ENCODE peak calls at places on chromosomes 11 and 22, in six cellular contexts. One of them, this sample, is unnamed.

GRCh38 chr11:88398372-88399140 is 61.0 kb upstream of the CTSC start:
- DNase-seq in mammary epithelial cell: peak; percentile 94
- DNase-seq in A549: peak; percentile 39
- DNase-seq in NB4: no peak
- DNase-seq in GM06990: no peak
- DNase-seq in heart right ventricle: no peak
- DNase-seq in this sample: no peak

GRCh38 chr22:36853407-36854099 is 7.3 kb upstream of the NCF4 start:
- DNase-seq in mammary epithelial cell: no peak
- DNase-seq in A549: peak; percentile 61
- DNase-seq in NB4: peak; percentile 73
- DNase-seq in GM06990: peak; percentile 80
- DNase-seq in heart right ventricle: peak; percentile 83
- DNase-seq in this sample: peak; percentile 64

GRCh38 chr11:59891781-59892181 is 13.2 kb downstream of the OOSP3 start:
- DNase-seq in mammary epithelial cell: no peak
- DNase-seq in A549: no peak
- DNase-seq in NB4: peak; percentile 46
- DNase-seq in GM06990: no peak
- DNase-seq in heart right ventricle: peak; percentile 11
- DNase-seq in this sample: no peak

GRCh38 chr22:44672632-44673031 is 29.4 kb upstream of the PRR5 start:
- DNase-seq in mammary epithelial cell: no peak
- DNase-seq in A549: no peak
- DNase-seq in NB4: no peak
- DNase-seq in GM06990: no peak
- DNase-seq in heart right ventricle: no peak
- DNase-seq in this sample: no peak

GRCh38 chr22:27775087-27775697 is 26.4 kb downstream of the MN1 start:
- DNase-seq in mammary epithelial cell: no peak
- DNase-seq in A549: no peak
- DNase-seq in NB4: no peak
- DNase-seq in GM06990: no peak
- DNase-seq in heart right ventricle: no peak
- DNase-seq in this sample: no peak

GRCh38 chr11:103024086-103024485 is 67.9 kb downstream of the DCUN1D5 start:
- DNase-seq in mammary epithelial cell: no peak
- DNase-seq in A549: no peak
- DNase-seq in NB4: no peak
- DNase-seq in GM06990: no peak
- DNase-seq in heart right ventricle: no peak
- DNase-seq in this sample: no peak

GRCh38 chr22:37254206-37254866 is 10.3 kb upstream of the RAC2 start:
- DNase-seq in mammary epithelial cell: peak; percentile 76
- DNase-seq in A549: peak; percentile 24
- DNase-seq in NB4: no peak
- DNase-seq in GM06990: no peak
- DNase-seq in heart right ventricle: no peak
- DNase-seq in this sample: peak; percentile 41

GRCh38 chr11:125498521-125498920 is 2.5 kb upstream of the FEZ1 start:
- DNase-seq in mammary epithelial cell: no peak
- DNase-seq in A549: no peak
- DNase-seq in NB4: no peak
- DNase-seq in GM06990: no peak
- DNase-seq in heart right ventricle: no peak
- DNase-seq in this sample: no peak

GRCh38 chr22:44351685-44352377 is 39.1 kb upstream of the SHISAL1 start:
- DNase-seq in mammary epithelial cell: peak; percentile 92
- DNase-seq in A549: peak; percentile 46
- DNase-seq in NB4: peak; percentile 21
- DNase-seq in GM06990: no peak
- DNase-seq in heart right ventricle: no peak
- DNase-seq in this sample: peak; percentile 67

GRCh38 chr11:102115557-102115956 is 5.3 kb downstream of the YAP1 start:
- DNase-seq in mammary epithelial cell: peak; percentile 51
- DNase-seq in A549: peak; percentile 85
- DNase-seq in NB4: no peak
- DNase-seq in GM06990: no peak
- DNase-seq in heart right ventricle: no peak
- DNase-seq in this sample: peak; percentile 30

GRCh38 chr11:65695459-65696241 is 16.4 kb upstream of the KAT5 start:
- DNase-seq in mammary epithelial cell: peak; percentile 57
- DNase-seq in A549: no peak
- DNase-seq in NB4: no peak
- DNase-seq in GM06990: no peak
- DNase-seq in heart right ventricle: peak; percentile 41
- DNase-seq in this sample: peak; percentile 81

GRCh38 chr11:80698646-80699045 is 1257.8 kb upstream of the TENM4 start:
- DNase-seq in mammary epithelial cell: peak; percentile 47
- DNase-seq in A549: no peak
- DNase-seq in NB4: no peak
- DNase-seq in GM06990: no peak
- DNase-seq in heart right ventricle: no peak
- DNase-seq in this sample: no peak

GRCh38 chr11:82797595-82797971 is 63.9 kb upstream of the FAM181B start:
- DNase-seq in mammary epithelial cell: no peak
- DNase-seq in A549: no peak
- DNase-seq in NB4: no peak
- DNase-seq in GM06990: no peak
- DNase-seq in heart right ventricle: no peak
- DNase-seq in this sample: no peak

GRCh38 chr11:124796312-124796711 is 3.9 kb downstream of the MSANTD2 start:
- DNase-seq in mammary epithelial cell: no peak
- DNase-seq in A549: no peak
- DNase-seq in NB4: no peak
- DNase-seq in GM06990: no peak
- DNase-seq in heart right ventricle: no peak
- DNase-seq in this sample: no peak

GRCh38 chr11:84857746-84858145 is 769.4 kb downstream of the DLG2 start:
- DNase-seq in mammary epithelial cell: peak; percentile 80
- DNase-seq in A549: no peak
- DNase-seq in NB4: no peak
- DNase-seq in GM06990: no peak
- DNase-seq in heart right ventricle: no peak
- DNase-seq in this sample: no peak

GRCh38 chr11:85810871-85811611 is at the start of gene SYTL2:
- DNase-seq in mammary epithelial cell: peak; percentile 71
- DNase-seq in A549: peak; percentile 58
- DNase-seq in NB4: peak; percentile 83
- DNase-seq in GM06990: peak; percentile 61
- DNase-seq in heart right ventricle: peak; percentile 80
- DNase-seq in this sample: peak; percentile 75

GRCh38 chr11:100855466-100856067 is 168.5 kb downstream of the ARHGAP42 start:
- DNase-seq in mammary epithelial cell: peak; percentile 36
- DNase-seq in A549: peak; percentile 57
- DNase-seq in NB4: peak; percentile 38
- DNase-seq in GM06990: no peak
- DNase-seq in heart right ventricle: no peak
- DNase-seq in this sample: no peak

GRCh38 chr11:119065369-119065768 is 2.2 kb upstream of the VPS11 start:
- DNase-seq in mammary epithelial cell: no peak
- DNase-seq in A549: peak; percentile 52
- DNase-seq in NB4: peak; percentile 72
- DNase-seq in GM06990: no peak
- DNase-seq in heart right ventricle: no peak
- DNase-seq in this sample: no peak

GRCh38 chr11:68763926-68764657 is 12.8 kb upstream of the TESMIN start:
- DNase-seq in mammary epithelial cell: no peak
- DNase-seq in A549: no peak
- DNase-seq in NB4: no peak
- DNase-seq in GM06990: no peak
- DNase-seq in heart right ventricle: no peak
- DNase-seq in this sample: no peak
- TF ChIP-seq CTCF in mammary epithelial cell: peak; percentile 26
- TF ChIP-seq CTCF in A549: no peak
- TF ChIP-seq CTCF in NB4: no peak
- TF ChIP-seq CTCF in GM06990: peak; percentile 4
- TF ChIP-seq CTCF in heart right ventricle: no peak
- TF ChIP-seq CTCF in this sample: no peak

DNA sequence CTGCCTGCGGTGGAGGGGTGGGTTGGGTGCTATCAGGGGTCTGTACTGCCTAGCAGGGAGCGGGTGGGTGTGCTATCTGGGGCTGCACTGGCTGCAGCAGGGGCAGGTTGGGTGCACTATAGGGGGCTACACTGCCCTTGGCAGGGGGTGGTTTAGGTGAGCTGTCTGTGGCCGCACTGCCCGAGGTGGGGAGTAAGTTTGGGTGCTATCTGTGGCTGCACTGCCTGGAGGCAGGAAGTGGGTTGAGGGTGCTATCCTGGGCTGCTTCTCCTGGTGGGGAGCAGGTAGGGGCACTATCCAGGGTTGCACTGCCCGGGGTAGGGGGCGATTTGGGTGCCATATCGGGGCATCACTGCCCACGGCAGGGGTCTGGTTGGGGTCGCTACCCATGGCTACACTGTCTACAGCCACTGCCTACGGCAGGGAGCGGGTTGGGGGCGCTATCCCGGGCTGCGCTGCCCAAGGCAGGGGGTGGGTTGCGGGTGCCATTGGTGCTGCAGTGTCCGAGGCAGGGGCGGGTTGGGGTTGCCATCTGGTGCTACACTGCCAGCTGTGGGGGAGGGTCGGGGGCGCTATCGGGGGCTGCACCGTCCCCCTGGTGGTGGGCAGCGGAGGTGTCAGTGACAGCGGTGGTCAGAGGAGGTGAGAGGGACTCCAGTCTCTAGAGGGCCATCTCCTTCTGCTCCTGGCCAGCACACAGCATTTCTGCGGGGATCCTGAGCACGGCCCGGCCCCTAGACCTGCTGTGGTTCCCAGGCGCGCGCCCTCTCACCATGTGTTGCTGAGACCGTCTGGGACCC is 1.3 kb upstream of the RFPL2 start:
- DNase-seq in mammary epithelial cell: no peak
- DNase-seq in A549: peak; percentile 19
- DNase-seq in NB4: no peak
- DNase-seq in GM06990: no peak
- DNase-seq in heart right ventricle: no peak
- DNase-seq in this sample: peak; percentile 24
- TF ChIP-seq CTCF in mammary epithelial cell: no peak
- TF ChIP-seq CTCF in A549: no peak
- TF ChIP-seq CTCF in NB4: no peak
- TF ChIP-seq CTCF in GM06990: no peak
- TF ChIP-seq CTCF in heart right ventricle: no peak
- TF ChIP-seq CTCF in this sample: peak; percentile 14

DNA sequence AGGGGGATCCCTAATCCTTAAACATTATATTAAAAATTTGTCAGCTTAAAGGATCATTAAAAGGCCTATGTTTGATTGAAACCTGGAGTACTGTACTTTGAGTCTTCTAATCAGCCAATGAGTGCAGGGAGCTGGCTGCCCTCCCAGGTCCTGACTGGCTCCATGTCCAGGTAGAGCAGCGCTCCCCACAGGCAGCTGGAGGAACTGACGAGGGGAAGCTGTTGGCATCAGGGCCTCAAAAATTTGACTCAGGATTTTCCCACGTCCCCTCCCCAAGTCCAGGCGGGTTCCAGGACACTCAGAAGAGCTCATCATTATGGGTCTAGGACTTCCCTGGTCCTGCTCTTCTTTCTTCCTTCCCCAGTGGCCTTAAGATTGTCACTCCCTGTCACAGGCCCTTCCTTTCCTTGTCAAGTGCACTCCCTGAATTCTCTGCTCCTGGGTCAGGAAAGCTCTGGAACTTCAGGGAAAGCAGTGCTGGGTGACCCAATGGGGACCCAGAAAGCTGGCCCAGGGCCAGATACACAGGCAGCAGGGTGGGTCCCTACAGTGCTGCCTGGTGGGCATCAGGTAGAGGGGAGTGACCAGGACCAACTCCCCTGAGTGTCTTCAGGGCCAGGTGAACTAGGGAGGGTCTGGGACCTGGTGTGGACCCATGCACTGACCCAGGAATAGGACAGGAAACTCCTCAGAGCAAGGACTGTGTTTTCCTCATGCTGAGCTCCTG is 65.5 kb downstream of the GGTLC2 start:
- DNase-seq in mammary epithelial cell: no peak
- DNase-seq in A549: peak; percentile 43
- DNase-seq in NB4: peak; percentile 26
- DNase-seq in GM06990: no peak
- DNase-seq in heart right ventricle: no peak
- DNase-seq in this sample: no peak
- TF ChIP-seq CTCF in mammary epithelial cell: peak; percentile 20
- TF ChIP-seq CTCF in A549: no peak
- TF ChIP-seq CTCF in NB4: peak; percentile 32
- TF ChIP-seq CTCF in GM06990: no peak
- TF ChIP-seq CTCF in heart right ventricle: no peak
- TF ChIP-seq CTCF in this sample: peak; percentile 36

GRCh38 chr22:24485170-24485569 is 10.0 kb upstream of the UPB1 start:
- DNase-seq in mammary epithelial cell: no peak
- DNase-seq in A549: no peak
- DNase-seq in NB4: no peak
- DNase-seq in GM06990: no peak
- DNase-seq in heart right ventricle: no peak
- DNase-seq in this sample: no peak

GRCh38 chr22:24482998-24483397 is 12.1 kb upstream of the UPB1 start:
- DNase-seq in mammary epithelial cell: no peak
- DNase-seq in A549: no peak
- DNase-seq in NB4: no peak
- DNase-seq in GM06990: no peak
- DNase-seq in heart right ventricle: no peak
- DNase-seq in this sample: no peak

GRCh38 chr22:24483966-24484545 is 11.1 kb upstream of the UPB1 start:
- DNase-seq in mammary epithelial cell: no peak
- DNase-seq in A549: no peak
- DNase-seq in NB4: no peak
- DNase-seq in GM06990: no peak
- DNase-seq in heart right ventricle: no peak
- DNase-seq in this sample: no peak

GRCh38 chr22:24486501-24486921 is 8.6 kb upstream of the UPB1 start:
- DNase-seq in mammary epithelial cell: peak; percentile 95
- DNase-seq in A549: no peak
- DNase-seq in NB4: peak; percentile 71
- DNase-seq in GM06990: no peak
- DNase-seq in heart right ventricle: no peak
- DNase-seq in this sample: no peak

DNA sequence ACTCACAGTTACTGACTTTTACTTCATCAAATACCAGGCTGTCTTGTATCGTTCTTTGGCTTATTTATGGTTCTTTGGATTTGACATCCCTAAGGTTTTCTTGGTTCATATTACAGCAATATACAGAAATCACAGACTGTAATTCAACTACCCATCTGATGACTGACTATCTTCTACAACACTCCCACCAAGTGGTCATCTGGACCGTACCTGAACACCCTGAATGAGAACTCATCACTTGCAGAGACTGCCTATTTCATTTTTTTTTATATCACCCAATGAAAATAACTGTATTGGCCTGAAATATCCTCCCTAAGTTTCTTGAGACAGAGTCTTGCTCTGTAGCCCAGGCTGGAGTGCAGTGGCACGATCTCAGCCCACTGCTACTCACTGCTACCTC is 9.5 kb upstream of the UPB1 start:
- DNase-seq in mammary epithelial cell: peak; percentile 23
- DNase-seq in A549: peak; percentile 18
- DNase-seq in NB4: no peak
- DNase-seq in GM06990: no peak
- DNase-seq in heart right ventricle: no peak
- DNase-seq in this sample: no peak
- TF ChIP-seq CTCF in mammary epithelial cell: no peak
- TF ChIP-seq CTCF in A549: peak; percentile 11
- TF ChIP-seq CTCF in NB4: no peak
- TF ChIP-seq CTCF in GM06990: no peak
- TF ChIP-seq CTCF in heart right ventricle: peak; percentile 49
- TF ChIP-seq CTCF in this sample: no peak

This sample was measured in Calu3.